ENCODE peak calls at places on chromosomes 6 and 20, in four cellular contexts. One of them, this sample, is unnamed.

GRCh38 chr6:39367661-39368060 is 45.2 kb upstream of the KCNK16 start:
- DNase-seq in lung: no peak
- DNase-seq in NCI-H345: peak; percentile 24
- DNase-seq in T follicular helper cell: no peak
- DNase-seq in this sample: no peak

GRCh38 chr20:45818239-45818638 is 5.8 kb downstream of the UBE2C start:
- DNase-seq in NCI-H345: no peak
- DNase-seq in T follicular helper cell: no peak
- DNase-seq in lung: no peak
- DNase-seq in this sample: no peak

GRCh38 chr6:29414588-29414987 is at the start of gene OR12D1:
- DNase-seq in lung: no peak
- DNase-seq in NCI-H345: no peak
- DNase-seq in T follicular helper cell: no peak
- DNase-seq in this sample: no peak

GRCh38 chr6:98581725-98582124 is 252.6 kb upstream of the POU3F2 start:
- DNase-seq in NCI-H345: no peak
- DNase-seq in lung: no peak
- DNase-seq in T follicular helper cell: no peak
- DNase-seq in this sample: no peak

GRCh38 chr6:12576389-12576788 is 140.2 kb upstream of the PHACTR1 start:
- DNase-seq in NCI-H345: no peak
- DNase-seq in T follicular helper cell: no peak
- DNase-seq in lung: no peak
- DNase-seq in this sample: no peak

GRCh38 chr6:156954781-156955180 is 177.6 kb downstream of the ARID1B start:
- DNase-seq in T follicular helper cell: no peak
- DNase-seq in NCI-H345: no peak
- DNase-seq in lung: no peak
- DNase-seq in this sample: no peak

GRCh38 chr6:168148231-168148849 is 69.3 kb upstream of the FRMD1 start:
- DNase-seq in lung: no peak
- DNase-seq in NCI-H345: no peak
- DNase-seq in T follicular helper cell: no peak
- DNase-seq in this sample: no peak

GRCh38 chr6:16635810-16636602 is 125.3 kb downstream of the ATXN1 start:
- DNase-seq in lung: no peak
- DNase-seq in NCI-H345: no peak
- DNase-seq in T follicular helper cell: no peak
- DNase-seq in this sample: no peak

GRCh38 chr6:105253787-105254186 is 74.0 kb upstream of the POPDC3 start:
- DNase-seq in T follicular helper cell: no peak
- DNase-seq in NCI-H345: no peak
- DNase-seq in lung: no peak
- DNase-seq in this sample: no peak

GRCh38 chr6:70310063-70310694 is 7.3 kb upstream of the COL9A1 start:
- DNase-seq in NCI-H345: peak; percentile 58
- DNase-seq in T follicular helper cell: no peak
- DNase-seq in lung: no peak
- DNase-seq in this sample: peak; percentile 1

GRCh38 chr6:43950206-43950605 is 177.0 kb downstream of the MRPL14 start:
- DNase-seq in T follicular helper cell: no peak
- DNase-seq in NCI-H345: no peak
- DNase-seq in lung: no peak
- DNase-seq in this sample: no peak

GRCh38 chr6:113936093-113936934 is 34.6 kb downstream of the HDAC2 start:
- DNase-seq in T follicular helper cell: no peak
- DNase-seq in lung: no peak
- DNase-seq in NCI-H345: peak; percentile 62
- DNase-seq in this sample: peak; percentile 39

GRCh38 chr6:100488231-100488630 is 23.5 kb upstream of the SIM1 start:
- DNase-seq in NCI-H345: no peak
- DNase-seq in lung: no peak
- DNase-seq in T follicular helper cell: no peak
- DNase-seq in this sample: no peak

GRCh38 chr6:120302041-120302440 is 952.5 kb upstream of the MAN1A1 start:
- DNase-seq in T follicular helper cell: no peak
- DNase-seq in NCI-H345: no peak
- DNase-seq in lung: no peak
- DNase-seq in this sample: no peak

GRCh38 chr6:170165085-170165484 is 125.8 kb downstream of the DLL1 start:
- DNase-seq in T follicular helper cell: no peak
- DNase-seq in NCI-H345: no peak
- DNase-seq in lung: no peak
- DNase-seq in this sample: no peak

GRCh38 chr6:154683756-154684523 is 49.3 kb upstream of the SCAF8 start:
- DNase-seq in lung: no peak
- DNase-seq in T follicular helper cell: no peak
- DNase-seq in NCI-H345: no peak
- DNase-seq in this sample: no peak

GRCh38 chr20:39800548-39800947 is 838.4 kb downstream of the DHX35 start:
- DNase-seq in T follicular helper cell: no peak
- DNase-seq in NCI-H345: no peak
- DNase-seq in lung: peak; percentile 30
- DNase-seq in this sample: no peak

GRCh38 chr6:142551145-142551811 is 249.5 kb downstream of the ADGRG6 start:
- DNase-seq in NCI-H345: peak; percentile 7
- DNase-seq in T follicular helper cell: peak; percentile 1
- DNase-seq in lung: no peak
- DNase-seq in this sample: no peak

GRCh38 chr6:50826037-50826761 is 7.5 kb downstream of the TFAP2B start:
- DNase-seq in NCI-H345: no peak
- DNase-seq in T follicular helper cell: no peak
- DNase-seq in lung: no peak
- DNase-seq in this sample: no peak

GRCh38 chr20:50337521-50338466 is 147.2 kb downstream of the CEBPB start:
- DNase-seq in NCI-H345: no peak
- DNase-seq in lung: no peak
- DNase-seq in T follicular helper cell: no peak
- DNase-seq in this sample: no peak

GRCh38 chr6:123309130-123309529 is 313.1 kb downstream of the CLVS2 start:
- DNase-seq in NCI-H345: no peak
- DNase-seq in T follicular helper cell: no peak
- DNase-seq in lung: no peak
- DNase-seq in this sample: no peak

GRCh38 chr20:34300809-34301586 is 2.2 kb downstream of the AHCY start:
- DNase-seq in T follicular helper cell: no peak
- DNase-seq in lung: no peak
- DNase-seq in NCI-H345: peak; percentile 26
- DNase-seq in this sample: no peak

GRCh38 chr6:158328446-158328845 is 16.2 kb downstream of the TULP4 start:
- DNase-seq in lung: peak; percentile 34
- DNase-seq in T follicular helper cell: no peak
- DNase-seq in NCI-H345: peak; percentile 50
- DNase-seq in this sample: no peak

GRCh38 chr6:5084192-5084786 is 852 bp upstream of the PPP1R3G start:
- DNase-seq in T follicular helper cell: no peak
- DNase-seq in lung: no peak
- DNase-seq in NCI-H345: no peak
- DNase-seq in this sample: no peak

GRCh38 chr20:3924304-3925112 is 35.3 kb downstream of the PANK2 start:
- DNase-seq in NCI-H345: no peak
- DNase-seq in lung: no peak
- DNase-seq in T follicular helper cell: no peak
- DNase-seq in this sample: no peak

GRCh38 chr6:89680150-89680549 is 41.6 kb upstream of the LYRM2 start:
- DNase-seq in lung: no peak
- DNase-seq in NCI-H345: no peak
- DNase-seq in T follicular helper cell: no peak
- DNase-seq in this sample: peak; percentile 6

GRCh38 chr20:38658879-38659612 is 57.4 kb downstream of the ARHGAP40 start:
- DNase-seq in T follicular helper cell: peak; percentile 5
- DNase-seq in NCI-H345: peak; percentile 39
- DNase-seq in lung: no peak
- DNase-seq in this sample: peak; percentile 96

GRCh38 chr6:166997768-166998255 is 1.4 kb upstream of the CEP43 start:
- DNase-seq in T follicular helper cell: peak; percentile 18
- DNase-seq in lung: peak; percentile 65
- DNase-seq in NCI-H345: peak; percentile 59
- DNase-seq in this sample: no peak

This sample was measured in NCI-H1436.